ENCODE peak calls at places on chromosomes 5 and 9, in four cellular contexts. P is choroid plexus epithelial cell, V is hepatocyte, H is dorsolateral prefrontal cortex. R is an unnamed sample.

GRCh38 chr5:176529116-176529823 is 7.9 kb downstream of the RNF44 start:
- DNase-seq in V (no peak), P (no peak), H (no peak), R (no peak)

GRCh38 chr5:59357421-59357977 is 536.0 kb downstream of the PDE4D start:
- DNase-seq in V (peak; percentile 27), P (peak; percentile 91), H (no peak), R (no peak)

GRCh38 chr5:160363661-160364060 is 6.8 kb downstream of the C1QTNF2 start:
- DNase-seq in H (no peak), V (no peak), P (no peak), R (no peak)

GRCh38 chr5:143213231-143213850 is 190.1 kb downstream of the NR3C1 start:
- DNase-seq in V (peak; percentile 28), H (no peak), P (peak; percentile 54), R (no peak)

GRCh38 chr5:7762267-7762666 is 88.7 kb downstream of the CFAP90 start:
- DNase-seq in H (no peak), P (no peak), V (no peak), R (no peak)

GRCh38 chr9:70484232-70485130 is 70.0 kb upstream of the KLF9 start:
- DNase-seq in V (peak; percentile 74), H (no peak), P (peak; percentile 95), R (peak; percentile 24)

GRCh38 chr9:112028242-112029221 is 131.9 kb downstream of the UGCG start:
- DNase-seq in H (no peak), V (no peak), P (no peak), R (no peak)

GRCh38 chr5:120457839-120458507 is 6.1 kb upstream of the PRR16 start:
- DNase-seq in V (peak; percentile 79), P (peak; percentile 77), H (no peak), R (peak; percentile 89)

GRCh38 chr9:134525070-134525815 is 116.4 kb upstream of the COL5A1 start:
- DNase-seq in P (no peak), H (no peak), V (no peak), R (no peak)

GRCh38 chr5:132481243-132482211 is 9.0 kb downstream of the IRF1 start:
- DNase-seq in H (no peak), P (no peak), V (no peak), R (no peak)

GRCh38 chr5:136730426-136730825 is 365.1 kb upstream of the TRPC7 start:
- DNase-seq in H (no peak), P (no peak), V (peak; percentile 13), R (no peak)

GRCh38 chr9:130997925-130998595 is 10.9 kb upstream of the LAMC3 start:
- DNase-seq in V (peak; percentile 79), P (peak; percentile 65), H (peak; percentile 71), R (peak; percentile 75)

GRCh38 chr5:172688735-172689572 is 47.9 kb downstream of the NEURL1B start:
- DNase-seq in V (peak; percentile 54), H (no peak), P (no peak), R (peak; percentile 71)

GRCh38 chr5:147576646-147577535 is 67.0 kb upstream of the DPYSL3 start:
- DNase-seq in P (peak; percentile 64), V (peak; percentile 77), H (peak; percentile 31), R (peak; percentile 81)

GRCh38 chr5:171340042-171340441 is 31.0 kb downstream of the TLX3 start:
- DNase-seq in P (no peak), H (no peak), V (no peak), R (no peak)

GRCh38 chr5:171335616-171336015 is 26.6 kb downstream of the TLX3 start:
- DNase-seq in P (no peak), H (no peak), V (no peak), R (no peak)

GRCh38 chr5:171340491-171340890 is 31.4 kb downstream of the TLX3 start:
- DNase-seq in H (no peak), P (no peak), V (no peak), R (no peak)

GRCh38 chr5:171337207-171337562 is 28.1 kb downstream of the TLX3 start:
- DNase-seq in V (no peak), H (no peak), P (no peak), R (no peak)

DNA sequence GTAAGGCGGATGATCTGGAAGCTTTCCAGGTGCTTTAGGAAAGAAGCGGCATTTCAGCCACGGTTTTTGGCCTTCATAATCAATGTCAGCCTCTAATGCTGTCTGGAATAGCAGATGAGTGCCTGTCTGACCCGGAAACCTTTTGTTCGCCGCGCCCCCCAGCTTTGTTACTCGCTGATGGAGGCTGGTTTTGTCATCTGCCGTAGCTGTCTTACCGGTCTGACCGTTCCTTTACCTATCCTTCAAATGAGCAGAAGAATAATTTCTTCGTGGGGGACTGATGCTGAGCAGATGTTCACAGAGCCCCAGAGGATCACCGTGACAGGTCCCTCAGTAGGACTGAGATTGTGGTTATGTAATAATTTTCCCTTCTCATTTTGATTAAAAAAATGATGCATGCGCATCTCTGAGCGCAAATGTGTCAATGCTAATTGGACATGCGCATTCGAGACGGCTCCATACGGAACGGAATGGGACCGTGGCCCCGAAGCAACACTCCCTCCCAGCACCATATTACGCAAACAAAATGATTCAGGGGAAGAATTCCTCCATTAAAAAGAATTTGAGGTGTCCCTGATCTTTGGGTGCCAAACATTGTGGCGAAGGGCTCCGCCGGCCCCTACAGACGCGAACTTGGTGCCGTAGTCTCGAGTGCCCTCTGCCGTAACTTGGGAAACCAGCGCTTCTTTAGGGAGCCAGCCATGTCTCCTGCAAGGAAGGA is 27.6 kb downstream of the TLX3 start:
- DNase-seq in V (peak; percentile 40), P (peak; percentile 79), H (peak; percentile 20), R (peak; percentile 68)
- TF ChIP-seq CTCF in V (peak; percentile 52), P (peak; percentile 85), H (peak; percentile 43), R (peak; percentile 80)

DNA sequence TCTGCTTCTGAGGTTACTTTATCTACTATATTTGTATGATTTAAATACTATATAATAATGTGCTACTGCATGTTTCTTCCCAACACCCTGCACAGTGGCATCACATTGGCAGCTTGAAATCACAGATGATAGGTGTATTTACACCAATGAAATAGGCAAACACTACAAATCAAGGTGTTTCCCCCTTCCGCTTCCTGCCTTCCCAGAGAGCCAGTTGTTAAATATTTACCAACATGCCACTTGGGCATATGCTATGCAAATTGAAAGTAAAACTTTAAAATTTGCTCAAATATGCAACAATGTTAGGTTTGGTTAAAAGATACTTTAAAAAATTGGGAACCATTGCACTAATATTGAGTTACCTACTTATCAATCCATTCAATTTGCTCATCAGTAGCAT is 58.2 kb upstream of the SMARCA2 start:
- DNase-seq in H (no peak), V (no peak), P (no peak), R (no peak)
- TF ChIP-seq CTCF in H (no peak), V (no peak), P (no peak), R (no peak)

DNA sequence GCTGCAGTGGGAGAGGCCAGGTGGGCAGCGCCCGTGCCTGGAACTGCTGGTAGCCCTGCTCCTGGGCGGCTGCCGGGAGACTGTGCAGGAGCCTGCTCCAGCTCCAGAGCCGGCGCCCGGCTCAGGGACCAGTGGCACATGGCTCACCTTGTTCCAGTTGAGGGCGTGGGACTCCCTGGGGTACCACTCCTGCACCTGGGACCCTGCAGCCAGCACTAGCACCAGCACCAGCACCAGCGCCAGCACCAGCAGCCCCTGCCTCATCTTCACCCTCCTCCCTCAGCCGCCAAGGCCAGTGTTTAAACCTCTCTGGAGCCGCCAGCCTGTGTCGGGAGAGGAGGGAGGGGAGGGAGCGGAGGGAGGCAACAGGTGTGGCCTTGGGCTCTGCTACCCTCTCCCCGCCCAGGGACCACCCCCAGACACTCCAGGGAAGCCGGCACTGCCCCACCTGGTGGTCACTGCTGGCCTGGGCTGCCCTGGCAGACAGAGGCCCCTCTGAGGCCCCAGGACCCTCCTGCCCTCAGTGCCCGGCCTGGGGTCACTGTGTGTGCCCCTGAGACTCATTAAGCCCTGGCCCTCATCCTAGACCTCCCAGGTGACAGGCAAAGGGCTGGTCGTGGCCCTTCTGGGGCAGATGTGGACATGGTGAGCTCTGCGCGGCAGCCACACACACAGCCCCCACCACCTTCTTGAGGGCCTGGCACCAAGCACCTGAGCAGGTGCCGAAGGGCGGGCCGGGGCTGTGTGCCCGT is at the start of gene LCN10:
- DNase-seq in P (no peak), V (peak; percentile 67), H (no peak), R (peak; percentile 43)
- TF ChIP-seq CTCF in P (peak; percentile 50), V (peak; percentile 47), H (no peak), R (peak; percentile 27)

DNA sequence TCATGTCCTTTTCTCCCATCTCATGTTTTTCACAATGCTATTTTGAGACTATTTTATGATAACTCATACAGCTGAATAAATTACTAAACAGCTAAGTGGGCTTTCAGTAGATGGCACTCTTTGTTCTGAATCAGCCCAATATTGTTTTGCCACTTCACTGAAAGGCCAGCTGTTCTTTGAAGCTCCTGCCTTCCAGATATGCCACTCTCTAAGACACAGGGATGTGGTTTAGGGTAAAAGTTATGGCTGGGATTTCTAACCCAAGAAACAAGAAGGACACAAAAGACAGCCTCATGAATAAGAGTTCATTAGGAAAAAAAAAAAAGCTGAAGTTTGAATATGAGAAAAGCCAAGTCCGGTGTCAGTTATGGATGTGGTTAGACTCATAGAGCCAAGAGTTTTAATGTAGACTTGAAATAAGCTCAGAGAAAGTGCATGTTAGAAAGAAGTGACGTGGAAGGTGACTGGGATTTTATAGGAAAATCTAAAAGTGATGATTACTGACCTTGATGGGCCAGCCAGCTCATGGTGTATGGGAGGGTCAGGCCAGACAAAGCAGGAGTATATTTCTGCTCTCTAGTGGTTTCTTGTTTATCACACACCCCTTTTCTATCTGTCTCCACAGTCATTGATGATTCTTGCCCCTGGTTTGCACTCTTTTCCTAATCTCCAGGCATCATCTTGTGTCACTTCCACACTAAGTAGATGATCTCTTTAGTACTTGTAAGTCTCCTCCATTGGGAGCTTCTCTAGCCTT is 488.5 kb downstream of the NR2F1-AS1 start:
- DNase-seq in H (no peak), V (no peak), P (peak; percentile 77), R (no peak)
- TF ChIP-seq CTCF in H (peak; percentile 17), V (peak; percentile 31), P (peak; percentile 63), R (no peak)